ENCODE peak calls at places on chromosome 1, in seven cellular contexts. One of them, this sample, is unnamed.

GRCh38 chr1:156096640-156097391 is 14.6 kb upstream of the MEX3A start:
- DNase-seq in GM13976: peak
- DNase-seq in AML-193: peak
- DNase-seq in pancreas: peak
- DNase-seq in gastrocnemius medialis: peak
- DNase-seq in stimulated activated CD8-positive, alpha-beta memory T cell treated with anti-CD3 and anti-CD28 coated beads, Interleukin-4, amount 100 ng/mL, for 1 hour: peak
- DNase-seq in activated T-cell treated with anti-CD3 and anti-CD28 coated beads for 1 hour: peak
- DNase-seq in this sample: peak

GRCh38 chr1:76330993-76331603 is 256.6 kb downstream of the ST6GALNAC3 start:
- DNase-seq in GM13976: peak
- DNase-seq in AML-193: peak
- DNase-seq in pancreas: no peak
- DNase-seq in gastrocnemius medialis: no peak
- DNase-seq in stimulated activated CD8-positive, alpha-beta memory T cell treated with anti-CD3 and anti-CD28 coated beads, Interleukin-4, amount 100 ng/mL, for 1 hour: no peak
- DNase-seq in activated T-cell treated with anti-CD3 and anti-CD28 coated beads for 1 hour: peak
- DNase-seq in this sample: peak

GRCh38 chr1:230760360-230760827 is 13.2 kb downstream of the CAPN9 start:
- DNase-seq in GM13976: no peak
- DNase-seq in AML-193: no peak
- DNase-seq in pancreas: no peak
- DNase-seq in gastrocnemius medialis: no peak
- DNase-seq in stimulated activated CD8-positive, alpha-beta memory T cell treated with anti-CD3 and anti-CD28 coated beads, Interleukin-4, amount 100 ng/mL, for 1 hour: no peak
- DNase-seq in activated T-cell treated with anti-CD3 and anti-CD28 coated beads for 1 hour: no peak
- DNase-seq in this sample: no peak

GRCh38 chr1:3501856-3502665 is 47.6 kb downstream of the ARHGEF16 start:
- DNase-seq in GM13976: peak
- DNase-seq in AML-193: no peak
- DNase-seq in pancreas: peak
- DNase-seq in gastrocnemius medialis: peak
- DNase-seq in stimulated activated CD8-positive, alpha-beta memory T cell treated with anti-CD3 and anti-CD28 coated beads, Interleukin-4, amount 100 ng/mL, for 1 hour: no peak
- DNase-seq in activated T-cell treated with anti-CD3 and anti-CD28 coated beads for 1 hour: no peak
- DNase-seq in this sample: peak

GRCh38 chr1:173562813-173563212 is 40.1 kb downstream of the SLC9C2 start:
- DNase-seq in GM13976: no peak
- DNase-seq in AML-193: no peak
- DNase-seq in pancreas: no peak
- DNase-seq in gastrocnemius medialis: no peak
- DNase-seq in stimulated activated CD8-positive, alpha-beta memory T cell treated with anti-CD3 and anti-CD28 coated beads, Interleukin-4, amount 100 ng/mL, for 1 hour: no peak
- DNase-seq in activated T-cell treated with anti-CD3 and anti-CD28 coated beads for 1 hour: no peak
- DNase-seq in this sample: no peak

GRCh38 chr1:110210604-110211502 is 739 bp downstream of the KCNC4 start:
- DNase-seq in GM13976: peak
- DNase-seq in AML-193: peak
- DNase-seq in pancreas: peak
- DNase-seq in gastrocnemius medialis: no peak
- DNase-seq in stimulated activated CD8-positive, alpha-beta memory T cell treated with anti-CD3 and anti-CD28 coated beads, Interleukin-4, amount 100 ng/mL, for 1 hour: no peak
- DNase-seq in activated T-cell treated with anti-CD3 and anti-CD28 coated beads for 1 hour: peak
- DNase-seq in this sample: peak

GRCh38 chr1:193313354-193314140 is 127.1 kb upstream of the B3GALT2 start:
- DNase-seq in GM13976: no peak
- DNase-seq in AML-193: no peak
- DNase-seq in pancreas: no peak
- DNase-seq in gastrocnemius medialis: no peak
- DNase-seq in stimulated activated CD8-positive, alpha-beta memory T cell treated with anti-CD3 and anti-CD28 coated beads, Interleukin-4, amount 100 ng/mL, for 1 hour: no peak
- DNase-seq in activated T-cell treated with anti-CD3 and anti-CD28 coated beads for 1 hour: no peak
- DNase-seq in this sample: no peak

GRCh38 chr1:148372731-148373130 is 110.4 kb downstream of the PPIAL4G start:
- DNase-seq in GM13976: no peak
- DNase-seq in AML-193: peak
- DNase-seq in pancreas: no peak
- DNase-seq in gastrocnemius medialis: no peak
- DNase-seq in stimulated activated CD8-positive, alpha-beta memory T cell treated with anti-CD3 and anti-CD28 coated beads, Interleukin-4, amount 100 ng/mL, for 1 hour: no peak
- DNase-seq in activated T-cell treated with anti-CD3 and anti-CD28 coated beads for 1 hour: no peak
- DNase-seq in this sample: no peak

GRCh38 chr1:61271412-61271789 is 189.0 kb downstream of the NFIA start:
- DNase-seq in GM13976: no peak
- DNase-seq in AML-193: no peak
- DNase-seq in pancreas: no peak
- DNase-seq in gastrocnemius medialis: no peak
- DNase-seq in stimulated activated CD8-positive, alpha-beta memory T cell treated with anti-CD3 and anti-CD28 coated beads, Interleukin-4, amount 100 ng/mL, for 1 hour: no peak
- DNase-seq in activated T-cell treated with anti-CD3 and anti-CD28 coated beads for 1 hour: no peak
- DNase-seq in this sample: no peak

GRCh38 chr1:91653183-91653582 is 152.5 kb downstream of the CDC7 start:
- DNase-seq in GM13976: peak
- DNase-seq in AML-193: no peak
- DNase-seq in pancreas: no peak
- DNase-seq in gastrocnemius medialis: no peak
- DNase-seq in stimulated activated CD8-positive, alpha-beta memory T cell treated with anti-CD3 and anti-CD28 coated beads, Interleukin-4, amount 100 ng/mL, for 1 hour: no peak
- DNase-seq in activated T-cell treated with anti-CD3 and anti-CD28 coated beads for 1 hour: no peak
- DNase-seq in this sample: no peak

GRCh38 chr1:165795894-165796293 is 27.2 kb upstream of the TMCO1 start:
- DNase-seq in GM13976: no peak
- DNase-seq in AML-193: no peak
- DNase-seq in pancreas: no peak
- DNase-seq in gastrocnemius medialis: no peak
- DNase-seq in stimulated activated CD8-positive, alpha-beta memory T cell treated with anti-CD3 and anti-CD28 coated beads, Interleukin-4, amount 100 ng/mL, for 1 hour: no peak
- DNase-seq in activated T-cell treated with anti-CD3 and anti-CD28 coated beads for 1 hour: no peak
- DNase-seq in this sample: no peak

GRCh38 chr1:204621391-204621790 is 64.1 kb downstream of the LRRN2 start:
- DNase-seq in GM13976: no peak
- DNase-seq in AML-193: no peak
- DNase-seq in pancreas: no peak
- DNase-seq in gastrocnemius medialis: no peak
- DNase-seq in stimulated activated CD8-positive, alpha-beta memory T cell treated with anti-CD3 and anti-CD28 coated beads, Interleukin-4, amount 100 ng/mL, for 1 hour: no peak
- DNase-seq in activated T-cell treated with anti-CD3 and anti-CD28 coated beads for 1 hour: no peak
- DNase-seq in this sample: no peak

GRCh38 chr1:228038387-228039005 is 31.7 kb downstream of the WNT3A start:
- DNase-seq in GM13976: no peak
- DNase-seq in AML-193: no peak
- DNase-seq in pancreas: no peak
- DNase-seq in gastrocnemius medialis: no peak
- DNase-seq in stimulated activated CD8-positive, alpha-beta memory T cell treated with anti-CD3 and anti-CD28 coated beads, Interleukin-4, amount 100 ng/mL, for 1 hour: no peak
- DNase-seq in activated T-cell treated with anti-CD3 and anti-CD28 coated beads for 1 hour: no peak
- DNase-seq in this sample: no peak

GRCh38 chr1:226429051-226429461 is 21.2 kb upstream of the PARP1 start:
- DNase-seq in GM13976: no peak
- DNase-seq in AML-193: no peak
- DNase-seq in pancreas: no peak
- DNase-seq in gastrocnemius medialis: no peak
- DNase-seq in stimulated activated CD8-positive, alpha-beta memory T cell treated with anti-CD3 and anti-CD28 coated beads, Interleukin-4, amount 100 ng/mL, for 1 hour: no peak
- DNase-seq in activated T-cell treated with anti-CD3 and anti-CD28 coated beads for 1 hour: no peak
- DNase-seq in this sample: no peak

This sample was measured in adipocyte.